ENCODE peak calls at places on chromosomes 1 and 21, in ten cellular contexts. I is cardiac muscle cell; R is nephron progenitor cell; B is CD8-positive, alpha-beta T cell; Q is BJ; N is colonic mucosa; A is GM20000; L is foreskin fibroblast; W is brain microvascular endothelial cell; J is activated B cell treated with CpG ODN at 0.5 μM for 24 hours. C is an unnamed sample.

GRCh38 chr1:55506686-55507577 is 291.8 kb upstream of the USP24 start:
- DNase-seq in A (no peak), L (peak), R (no peak), I (no peak), B (no peak), Q (no peak), J (no peak), W (peak), N (peak), C (no peak)

GRCh38 chr1:204359131-204359473 is 627 bp downstream of the PLEKHA6 start:
- DNase-seq in I (no peak), N (no peak), J (no peak), A (no peak), B (no peak), L (no peak), W (no peak), R (peak), Q (no peak), C (no peak)

GRCh38 chr1:7299994-7300393 is 471.1 kb upstream of the VAMP3 start:
- DNase-seq in L (peak), I (no peak), R (no peak), J (no peak), A (no peak), W (peak), Q (peak), B (no peak), N (peak), C (no peak)

GRCh38 chr1:174626031-174627020 is 178.6 kb downstream of the GPR52 start:
- DNase-seq in J (no peak), A (no peak), L (peak), R (no peak), B (no peak), I (no peak), W (peak), N (no peak), Q (peak), C (no peak)

GRCh38 chr1:210053126-210053525 is 115.1 kb downstream of the SYT14 start:
- DNase-seq in I (no peak), W (no peak), J (no peak), N (no peak), Q (no peak), R (no peak), B (no peak), L (no peak), A (no peak), C (no peak)

GRCh38 chr1:19504796-19505693 is 19.7 kb upstream of the CAPZB start:
- DNase-seq in J (no peak), N (no peak), A (no peak), B (no peak), Q (no peak), W (peak), R (no peak), L (peak), I (no peak), C (no peak)

GRCh38 chr1:21874778-21875547 is 62.1 kb downstream of the HSPG2 start:
- DNase-seq in N (no peak), I (no peak), R (no peak), A (no peak), Q (no peak), J (no peak), B (no peak), L (no peak), W (no peak), C (no peak)

GRCh38 chr21:17612023-17612564 is 607 bp downstream of the BTG3 start:
- DNase-seq in N (peak), B (no peak), L (no peak), J (no peak), R (no peak), I (peak), Q (no peak), W (peak), A (peak), C (peak)

GRCh38 chr1:159132271-159132881 is 39.0 kb upstream of the CADM3 start:
- DNase-seq in L (peak), R (peak), Q (no peak), J (peak), N (peak), B (peak), W (peak), A (peak), I (peak), C (peak)

GRCh38 chr21:28068455-28069358 is 924.0 kb downstream of the LTN1 start:
- DNase-seq in A (no peak), B (no peak), I (peak), Q (no peak), R (no peak), J (no peak), W (no peak), L (no peak), N (no peak), C (no peak)
- TF ChIP-seq CTCF in A (no peak), B (no peak), I (no peak), Q (no peak), R (no peak), J (no peak), W (no peak), L (no peak), N (no peak), C (no peak)

GRCh38 chr1:9449976-9450696 is 89.1 kb upstream of the SLC25A33 start:
- DNase-seq in N (no peak), Q (no peak), J (no peak), R (no peak), W (no peak), I (no peak), L (no peak), B (no peak), A (no peak), C (no peak)

GRCh38 chr1:9451086-9451485 is 88.2 kb upstream of the SLC25A33 start:
- DNase-seq in I (no peak), W (no peak), R (no peak), B (no peak), N (no peak), L (no peak), A (no peak), J (no peak), Q (no peak), C (no peak)

GRCh38 chr1:9447215-9447960 is 91.9 kb upstream of the SLC25A33 start:
- DNase-seq in B (no peak), N (no peak), A (no peak), W (no peak), R (no peak), L (no peak), Q (no peak), J (no peak), I (no peak), C (no peak)

GRCh38 chr1:9449106-9449627 is 90.1 kb upstream of the SLC25A33 start:
- DNase-seq in N (no peak), W (peak), I (no peak), Q (no peak), R (no peak), A (no peak), L (no peak), J (no peak), B (no peak), C (no peak)

GRCh38 chr1:9448132-9449105 is 90.8 kb upstream of the SLC25A33 start:
- DNase-seq in A (no peak), J (no peak), B (no peak), N (no peak), W (peak), R (peak), L (no peak), I (no peak), Q (no peak), C (no peak)
- TF ChIP-seq CTCF in A (no peak), J (no peak), B (no peak), N (no peak), W (peak), R (no peak), L (no peak), I (no peak), Q (no peak), C (no peak)

GRCh38 chr21:15964181-15964855 is 234.5 kb downstream of the USP25 start:
- DNase-seq in N (no peak), A (no peak), I (no peak), B (no peak), R (no peak), W (no peak), J (no peak), L (no peak), Q (no peak), C (no peak)
- TF ChIP-seq CTCF in N (no peak), A (no peak), I (no peak), B (no peak), R (no peak), W (no peak), J (no peak), L (no peak), Q (no peak), C (no peak)

GRCh38 chr1:242723044-242723742 is 198.7 kb upstream of the PLD5 start:
- DNase-seq in Q (no peak), B (no peak), N (no peak), I (no peak), W (no peak), R (no peak), L (no peak), A (no peak), J (no peak), C (no peak)

GRCh38 chr1:242718967-242719366 is 194.5 kb upstream of the PLD5 start:
- DNase-seq in R (no peak), A (no peak), B (no peak), I (no peak), Q (no peak), L (no peak), J (no peak), N (no peak), W (no peak), C (no peak)
- TF ChIP-seq CTCF in R (no peak), A (no peak), B (no peak), I (no peak), Q (no peak), L (no peak), J (no peak), N (no peak), W (no peak), C (no peak)

GRCh38 chr1:24311234-24311633 is 7.9 kb upstream of the GRHL3 start:
- DNase-seq in W (no peak), J (no peak), L (no peak), N (no peak), B (no peak), R (no peak), I (no peak), Q (no peak), A (no peak), C (no peak)

GRCh38 chr1:24304763-24305162 is 14.4 kb upstream of the GRHL3 start:
- DNase-seq in R (no peak), A (no peak), I (no peak), Q (no peak), J (no peak), N (no peak), B (no peak), L (no peak), W (no peak), C (no peak)

GRCh38 chr1:24309762-24310485 is 9.2 kb upstream of the GRHL3 start:
- DNase-seq in B (no peak), W (no peak), A (no peak), L (no peak), Q (no peak), I (no peak), J (no peak), N (no peak), R (no peak), C (no peak)

GRCh38 chr1:24311731-24312130 is 7.4 kb upstream of the GRHL3 start:
- DNase-seq in I (no peak), R (no peak), L (no peak), J (no peak), N (no peak), A (no peak), B (no peak), W (no peak), Q (no peak), C (no peak)

DNA sequence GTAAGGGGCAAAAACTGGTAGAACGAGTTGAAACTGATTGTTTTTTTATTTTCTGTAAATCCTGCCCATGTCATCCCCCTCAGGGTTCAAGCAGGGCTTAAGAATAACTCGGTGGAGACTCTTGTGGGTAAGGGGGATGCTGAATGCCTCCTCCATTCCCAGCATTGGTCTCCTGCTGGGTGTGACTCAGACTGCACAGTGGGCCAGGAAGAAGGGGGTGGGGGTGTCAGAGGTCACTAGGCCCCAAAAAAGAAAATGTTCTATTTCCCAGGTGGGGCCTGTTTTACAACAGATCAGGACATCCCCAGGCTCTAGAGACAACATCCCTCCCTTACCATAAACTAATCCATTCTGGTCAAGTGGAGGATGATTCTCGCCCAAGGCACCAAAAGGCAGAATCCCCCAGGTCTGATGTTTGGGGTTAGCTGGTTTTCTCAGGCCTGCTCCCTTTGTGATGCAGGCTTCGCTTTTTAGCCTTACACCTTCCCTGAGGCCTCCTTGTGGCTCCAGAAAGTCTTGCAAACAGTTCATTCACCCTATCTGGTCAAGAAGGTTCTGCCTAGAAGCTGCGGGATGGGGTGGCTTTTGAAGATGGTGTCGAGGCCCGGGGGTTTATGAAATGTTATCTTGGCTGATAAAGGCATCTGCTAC is 10.7 kb upstream of the GRHL3 start:
- DNase-seq in L (no peak), B (no peak), J (no peak), I (no peak), Q (no peak), A (no peak), W (no peak), R (no peak), N (no peak), C (no peak)
- TF ChIP-seq CTCF in L (peak), B (no peak), J (no peak), I (peak), Q (peak), A (no peak), W (peak), R (peak), N (no peak), C (no peak)

GRCh38 chr1:26541431-26541815 is 11.9 kb downstream of the RPS6KA1 start:
- DNase-seq in Q (no peak), R (no peak), N (no peak), W (no peak), I (no peak), A (no peak), L (no peak), J (no peak), B (no peak), C (no peak)

GRCh38 chr1:26543444-26543835 is 13.9 kb downstream of the RPS6KA1 start:
- DNase-seq in N (no peak), J (no peak), R (no peak), L (no peak), Q (no peak), I (no peak), B (no peak), W (no peak), A (no peak), C (no peak)

GRCh38 chr1:26542781-26543443 is 13.4 kb downstream of the RPS6KA1 start:
- DNase-seq in B (no peak), A (peak), R (no peak), J (peak), N (no peak), L (no peak), W (no peak), I (no peak), Q (no peak), C (no peak)

GRCh38 chr1:26540346-26540745 is 10.8 kb downstream of the RPS6KA1 start:
- DNase-seq in J (no peak), R (no peak), B (no peak), W (no peak), I (no peak), A (no peak), L (no peak), Q (no peak), N (no peak), C (no peak)

GRCh38 chr1:26541816-26542711 is 12.5 kb downstream of the RPS6KA1 start:
- DNase-seq in I (peak), W (no peak), A (peak), Q (no peak), R (peak), B (peak), J (peak), L (peak), N (peak), C (no peak)
- TF ChIP-seq CTCF in I (peak), W (peak), A (peak), Q (no peak), R (peak), B (peak), J (no peak), L (peak), N (peak), C (peak)

GRCh38 chr1:161073474-161074121 is 3.9 kb upstream of the ARHGAP30 start:
- DNase-seq in I (no peak), R (no peak), B (no peak), J (no peak), N (peak), W (no peak), L (no peak), Q (no peak), A (no peak), C (no peak)
- TF ChIP-seq CTCF in I (no peak), R (no peak), B (no peak), J (no peak), N (no peak), W (no peak), L (no peak), Q (no peak), A (no peak), C (no peak)

GRCh38 chr1:152501704-152502103 is 8.9 kb upstream of the LCE5A start:
- DNase-seq in L (no peak), A (no peak), W (no peak), I (no peak), R (no peak), N (no peak), Q (no peak), J (no peak), B (no peak), C (no peak)

GRCh38 chr1:152502496-152503180 is 8.0 kb upstream of the LCE5A start:
- DNase-seq in A (no peak), L (no peak), J (no peak), W (no peak), I (no peak), B (no peak), Q (no peak), N (no peak), R (no peak), C (no peak)

GRCh38 chr1:152495066-152495675 is 15.4 kb upstream of the LCE5A start:
- DNase-seq in R (no peak), I (no peak), Q (no peak), N (peak), W (no peak), J (no peak), L (no peak), B (no peak), A (peak), C (no peak)

GRCh38 chr1:152497273-152497672 is 13.3 kb upstream of the LCE5A start:
- DNase-seq in R (no peak), I (no peak), W (no peak), B (no peak), L (no peak), N (no peak), Q (no peak), J (no peak), A (no peak), C (no peak)
- TF ChIP-seq CTCF in R (no peak), I (peak), W (peak), B (no peak), L (no peak), N (no peak), Q (peak), J (no peak), A (peak), C (no peak)

GRCh38 chr1:61380561-61380960 is 298.2 kb downstream of the NFIA start:
- DNase-seq in I (no peak), B (no peak), N (no peak), L (no peak), R (no peak), J (no peak), A (no peak), W (no peak), Q (no peak), C (no peak)
- TF ChIP-seq CTCF in I (no peak), B (no peak), N (no peak), L (no peak), R (no peak), J (no peak), A (no peak), W (no peak), Q (no peak), C (no peak)

DNA sequence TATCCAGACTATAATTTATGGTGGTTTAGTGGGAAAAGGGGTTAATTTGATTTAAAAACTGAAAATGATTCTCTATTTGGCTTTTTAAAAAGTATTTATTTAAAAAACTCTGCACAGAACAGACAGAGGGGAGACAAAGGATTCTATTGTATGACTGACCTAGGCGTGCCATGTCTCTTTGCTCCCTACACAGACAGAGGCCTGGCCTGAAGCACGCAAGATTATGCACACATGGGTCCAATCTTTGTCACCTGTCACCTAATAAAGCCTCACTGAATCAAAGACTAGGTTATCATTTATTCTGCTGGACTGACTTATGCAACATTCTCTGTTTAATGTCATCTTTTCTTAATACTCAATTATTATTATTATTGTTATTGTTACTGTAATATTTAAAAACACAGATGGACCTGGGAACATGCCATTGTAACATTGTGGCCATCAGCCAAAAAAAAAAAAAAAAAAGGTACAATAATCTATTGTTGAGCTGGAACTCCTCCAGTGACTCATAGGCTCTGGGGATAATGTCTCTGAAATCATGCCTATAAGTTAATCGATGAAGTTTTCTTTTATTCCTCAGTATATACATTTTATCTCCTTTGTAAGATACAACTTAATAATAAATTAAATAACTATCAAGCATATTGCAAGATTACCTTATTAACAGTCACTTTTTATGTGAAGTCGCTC is 112.1 kb downstream of the RUNX1 start:
- DNase-seq in J (no peak), R (no peak), A (no peak), I (no peak), W (no peak), Q (no peak), L (no peak), N (no peak), B (no peak), C (no peak)
- TF ChIP-seq CTCF in J (no peak), R (no peak), A (no peak), I (no peak), W (no peak), Q (no peak), L (no peak), N (no peak), B (no peak), C (no peak)

C was measured in mesothelial cell of epicardium.